ENCODE peak calls at places on chromosomes 11 and 22, in ten cellular contexts. C is left colon, M is C1 segment of cervical spinal cord, S is iris pigment epithelial cell, Y is NCI-H526 treated with DMSO at 0.1 percent for 48 hours, U is SJSA1, N is GM12878, G is NAMALWA, W is GM10248, E is caudate nucleus. V is an unnamed sample.

GRCh38 chr11:112302226-112302868 is 41.7 kb upstream of the PLET1 start:
- DNase-seq in W (no peak), G (no peak), S (no peak), C (no peak), U (no peak), Y (no peak), N (no peak), M (no peak), E (no peak), V (no peak)

GRCh38 chr22:38869663-38870062 is 2.4 kb downstream of the CBX6 start:
- DNase-seq in Y (no peak), C (no peak), E (no peak), S (no peak), W (no peak), G (no peak), N (no peak), M (no peak), U (no peak), V (no peak)

GRCh38 chr11:57514538-57515331 is 767 bp downstream of the SLC43A1 start:
- DNase-seq in W (peak), E (no peak), Y (peak), C (peak), M (peak), G (peak), U (peak), S (peak), N (no peak), V (peak)

GRCh38 chr22:24694971-24695928 is 79.3 kb downstream of the PIWIL3 start:
- DNase-seq in M (no peak), Y (no peak), C (peak), G (no peak), U (no peak), E (no peak), S (no peak), W (no peak), N (no peak), V (no peak)

GRCh38 chr11:26621147-26621546 is 49.1 kb upstream of the MUC15 start:
- DNase-seq in S (peak), W (no peak), Y (no peak), N (no peak), U (no peak), C (no peak), G (no peak), M (no peak), E (no peak), V (no peak)

GRCh38 chr22:25853501-25853900 is 111.5 kb downstream of the MYO18B start:
- DNase-seq in E (no peak), W (no peak), U (no peak), S (no peak), M (no peak), C (no peak), N (no peak), Y (no peak), G (no peak), V (no peak)

GRCh38 chr11:118252688-118253087 is 523 bp upstream of the MPZL3 start:
- DNase-seq in G (no peak), N (no peak), U (no peak), S (no peak), Y (no peak), W (no peak), M (no peak), C (no peak), E (no peak), V (no peak)

GRCh38 chr11:19080579-19080993 is 20.1 kb upstream of the MRGPRX2 start:
- DNase-seq in S (peak), M (no peak), C (no peak), U (no peak), N (no peak), E (no peak), Y (no peak), G (no peak), W (no peak), V (peak)

GRCh38 chr11:61836193-61836592 is 8.1 kb downstream of the FADS2 start:
- DNase-seq in U (no peak), E (no peak), M (no peak), C (no peak), N (no peak), W (no peak), Y (no peak), S (no peak), G (no peak), V (no peak)

GRCh38 chr11:2325719-2326118 is 23.9 kb downstream of the TSPAN32 start:
- DNase-seq in C (no peak), S (no peak), M (no peak), E (no peak), N (no peak), G (no peak), W (no peak), Y (no peak), U (no peak), V (no peak)

GRCh38 chr11:70854201-70854600 is 398.2 kb downstream of the SHANK2 start:
- DNase-seq in U (no peak), N (no peak), W (no peak), C (no peak), Y (no peak), M (no peak), E (no peak), G (no peak), S (no peak), V (no peak)

V was measured in substantia nigra.